ENCODE peak calls at places on chromosome 20, in four cellular contexts. Y is psoas muscle, L is right lobe of liver, U is RWPE1. F is an unnamed sample.

GRCh38 chr20:50385733-50386640 is 124.2 kb upstream of the PTPN1 start:
- DNase-seq in U (no peak), Y (peak), L (no peak), F (no peak)

GRCh38 chr20:64130271-64130670 is 22.9 kb upstream of the NPBWR2 start:
- DNase-seq in Y (no peak), U (no peak), L (peak), F (no peak)

GRCh38 chr20:56343861-56344381 is 14.9 kb upstream of the FAM210B start:
- DNase-seq in U (peak), Y (no peak), L (peak), F (peak)

GRCh38 chr20:23193985-23194384 is 107.9 kb upstream of the CD93 start:
- DNase-seq in U (no peak), L (no peak), Y (no peak), F (no peak)

GRCh38 chr20:43138061-43138860 is 51.4 kb downstream of the PTPRT start:
- DNase-seq in Y (no peak), L (no peak), U (no peak), F (no peak)

GRCh38 chr20:47817573-47817972 is 32.3 kb upstream of the SULF2 start:
- DNase-seq in Y (no peak), U (peak), L (no peak), F (no peak)

GRCh38 chr20:4471221-4471620 is 250.5 kb upstream of the PRND start:
- DNase-seq in Y (no peak), L (no peak), U (no peak), F (no peak)

GRCh38 chr20:48339147-48339985 is 488.4 kb downstream of the PREX1 start:
- DNase-seq in L (no peak), U (peak), Y (no peak), F (peak)

GRCh38 chr20:21397341-21398108 is at the start of gene NKX2-4:
- DNase-seq in U (no peak), Y (no peak), L (no peak), F (no peak)

DNA sequence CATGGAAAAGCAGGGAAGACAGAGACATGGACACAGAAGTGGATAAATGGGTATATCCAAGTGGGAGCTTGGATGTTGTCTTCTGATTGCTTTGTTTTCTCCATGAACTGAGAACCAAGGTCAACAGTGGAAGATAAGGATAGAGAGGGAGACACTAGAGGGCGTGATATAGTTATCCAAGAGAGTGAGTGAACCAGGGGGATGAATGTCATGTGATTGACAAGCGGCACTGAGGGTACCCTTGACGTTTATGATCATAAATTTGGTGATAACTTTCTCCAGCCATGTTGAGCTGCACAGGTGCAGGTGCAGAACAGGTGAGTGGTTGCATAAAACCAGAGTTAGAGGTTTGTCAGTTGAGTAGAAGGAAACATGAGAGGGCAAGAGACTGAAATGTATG is 20.7 kb downstream of the EBF4 start:
- DNase-seq in Y (no peak), L (no peak), U (no peak), F (no peak)
- TF ChIP-seq CTCF in Y (no peak), L (peak), U (no peak), F (no peak)

DNA sequence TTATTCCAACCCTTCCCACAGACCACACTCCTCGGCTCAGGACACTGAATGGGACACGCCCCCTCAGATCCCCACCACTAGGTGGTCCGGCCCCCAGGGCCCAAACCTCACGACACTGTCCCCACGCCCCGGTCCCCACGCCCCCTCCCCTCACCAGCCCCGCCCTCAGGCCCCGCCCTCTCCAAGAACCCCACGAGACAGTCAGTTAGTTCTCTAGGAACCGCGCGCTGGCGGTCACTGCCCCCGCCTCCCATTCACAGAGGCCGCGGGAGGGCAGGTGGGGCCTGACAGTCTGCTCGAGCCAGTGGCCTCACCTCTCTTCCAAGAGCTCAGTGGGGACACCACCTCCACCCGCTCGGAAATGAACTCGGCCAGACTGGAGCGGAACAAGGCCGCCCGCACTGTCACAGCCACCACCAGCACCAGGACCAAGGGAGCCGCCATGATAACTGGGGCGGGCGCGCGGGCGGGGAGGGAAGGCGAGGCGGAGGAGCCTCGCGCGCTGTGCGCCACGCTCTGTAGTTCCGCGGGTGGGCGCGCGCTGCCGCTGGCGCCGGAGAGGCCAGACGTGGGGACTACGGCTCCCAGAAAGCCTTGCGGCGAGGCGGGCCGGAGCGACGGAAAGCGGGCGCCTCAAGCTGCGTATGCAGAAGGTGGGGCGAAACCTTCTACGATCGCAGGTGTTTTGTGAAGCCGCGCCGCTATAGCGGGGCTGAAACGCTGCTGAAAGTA is at the start of gene PIGU:
- DNase-seq in L (peak), U (peak), Y (peak), F (peak)
- TF ChIP-seq CTCF in L (peak), U (no peak), Y (peak), F (no peak)

GRCh38 chr20:51767018-51767866 is 948 bp downstream of the ATP9A start:
- DNase-seq in Y (peak), L (peak), U (peak), F (peak)
- TF ChIP-seq CTCF in Y (no peak), L (no peak), U (peak), F (peak)

GRCh38 chr20:45268531-45268930 is 14.2 kb upstream of the SLPI start:
- DNase-seq in Y (no peak), U (no peak), L (no peak), F (no peak)

GRCh38 chr20:45269056-45269455 is 14.7 kb upstream of the SLPI start:
- DNase-seq in L (no peak), U (no peak), Y (no peak), F (no peak)

GRCh38 chr20:45269754-45270270 is 15.4 kb upstream of the SLPI start:
- DNase-seq in U (no peak), Y (no peak), L (no peak), F (no peak)

DNA sequence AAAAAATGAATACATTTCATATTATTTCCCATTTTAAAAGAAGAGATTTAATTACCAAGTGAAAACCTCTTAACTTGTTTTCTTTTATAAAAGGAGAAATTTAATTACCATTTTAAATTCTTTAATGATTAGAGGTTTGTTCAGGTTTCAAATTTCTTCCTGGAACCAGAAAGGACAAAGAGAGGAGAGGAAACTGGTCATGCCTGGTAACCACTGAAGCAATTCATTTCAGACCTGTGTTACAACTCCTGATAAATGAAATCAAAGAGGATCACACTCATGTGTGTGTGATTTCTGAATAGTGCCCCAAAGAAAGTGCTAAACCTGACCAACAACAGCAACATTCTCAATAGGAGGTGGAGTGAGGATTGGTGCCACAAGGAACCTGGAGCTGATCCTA is 12.6 kb upstream of the SLPI start:
- DNase-seq in L (no peak), Y (no peak), U (no peak), F (no peak)
- TF ChIP-seq CTCF in L (no peak), Y (no peak), U (no peak), F (no peak)

DNA sequence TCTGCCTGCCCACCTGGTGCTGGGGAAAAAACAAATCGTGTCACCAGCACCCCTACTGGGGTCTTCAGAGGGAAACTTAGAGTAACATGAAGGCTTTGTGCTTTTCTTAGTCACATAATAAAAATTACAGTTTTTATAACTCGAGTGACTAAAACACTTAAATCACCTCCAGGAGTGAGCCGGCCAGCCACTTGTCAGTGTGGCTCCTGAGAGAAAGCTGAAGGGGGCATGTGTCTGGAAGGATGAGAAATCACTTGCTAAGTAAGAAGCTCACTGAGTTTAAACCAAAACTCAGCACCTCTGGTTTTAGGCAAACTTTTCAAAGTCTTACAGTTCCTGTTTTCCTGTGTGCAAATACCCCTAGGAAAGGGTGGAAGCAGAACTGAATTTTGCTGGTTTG is 372.2 kb downstream of the CDH26 start:
- DNase-seq in L (no peak), U (no peak), Y (no peak), F (no peak)
- TF ChIP-seq CTCF in L (no peak), U (no peak), Y (no peak), F (no peak)

DNA sequence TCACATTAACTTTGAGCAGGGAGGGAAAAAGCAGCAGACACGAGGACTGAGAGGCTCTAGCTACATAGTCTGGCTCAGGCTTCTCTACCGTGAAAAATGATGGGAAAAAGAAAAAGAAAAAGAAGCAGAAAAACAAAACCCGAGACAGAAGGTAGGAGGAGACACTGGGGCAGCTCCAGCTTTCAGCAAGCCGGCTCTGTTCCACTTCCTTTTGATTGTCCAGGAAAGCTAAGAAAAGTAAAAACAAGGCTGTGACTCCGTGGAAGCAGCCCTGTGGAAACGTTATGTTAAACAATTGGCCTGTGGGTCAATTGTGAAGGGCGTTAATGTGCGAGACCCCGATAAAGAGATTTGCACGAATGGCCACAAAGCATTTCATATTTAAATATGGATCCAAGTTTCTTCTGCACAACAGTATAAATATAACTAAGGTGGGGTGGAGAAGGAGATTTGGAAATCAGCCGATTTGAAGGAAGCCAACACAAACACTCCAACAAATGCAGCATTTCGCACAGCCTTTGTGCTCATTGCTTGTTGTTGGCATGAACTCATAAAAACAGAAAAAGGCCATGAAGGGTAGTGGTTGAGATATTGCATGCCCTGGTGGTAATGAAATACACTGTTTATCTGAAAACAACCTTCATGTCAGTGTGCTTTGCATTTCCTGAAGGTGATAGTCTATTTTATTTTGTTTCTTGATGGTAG is 236.9 kb upstream of the JAG1 start:
- DNase-seq in Y (no peak), U (no peak), L (no peak), F (no peak)
- TF ChIP-seq CTCF in Y (no peak), U (no peak), L (no peak), F (no peak)

DNA sequence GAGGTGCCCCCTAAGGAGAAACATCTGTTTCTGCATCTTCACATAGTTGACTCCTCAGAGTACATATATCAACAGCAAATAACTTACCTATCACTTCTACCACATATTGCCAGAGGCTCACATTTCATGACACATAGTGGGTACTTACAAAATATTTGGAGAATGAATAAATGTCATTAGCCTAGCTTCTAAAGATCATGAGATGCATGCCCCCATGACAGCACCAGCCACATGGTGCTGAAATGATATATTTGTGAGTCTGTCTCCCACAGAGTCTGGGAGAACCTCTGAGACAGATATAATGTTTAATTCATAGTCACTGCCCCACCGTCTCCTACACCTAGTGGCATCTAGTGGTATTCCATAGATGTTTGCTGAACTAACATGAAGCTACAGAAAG is 555.6 kb downstream of the KIF16B start:
- DNase-seq in L (no peak), Y (no peak), U (no peak), F (no peak)
- TF ChIP-seq CTCF in L (no peak), Y (no peak), U (no peak), F (no peak)

GRCh38 chr20:41038878-41039404 is 10.3 kb downstream of the TOP1 start:
- DNase-seq in U (no peak), Y (no peak), L (no peak), F (no peak)
- TF ChIP-seq CTCF in U (no peak), Y (no peak), L (no peak), F (no peak)

GRCh38 chr20:46708172-46708860 is 1.1 kb upstream of the SLC2A10 start:
- DNase-seq in Y (no peak), U (no peak), L (no peak), F (peak)
- TF ChIP-seq CTCF in Y (no peak), U (peak), L (no peak), F (peak)

DNA sequence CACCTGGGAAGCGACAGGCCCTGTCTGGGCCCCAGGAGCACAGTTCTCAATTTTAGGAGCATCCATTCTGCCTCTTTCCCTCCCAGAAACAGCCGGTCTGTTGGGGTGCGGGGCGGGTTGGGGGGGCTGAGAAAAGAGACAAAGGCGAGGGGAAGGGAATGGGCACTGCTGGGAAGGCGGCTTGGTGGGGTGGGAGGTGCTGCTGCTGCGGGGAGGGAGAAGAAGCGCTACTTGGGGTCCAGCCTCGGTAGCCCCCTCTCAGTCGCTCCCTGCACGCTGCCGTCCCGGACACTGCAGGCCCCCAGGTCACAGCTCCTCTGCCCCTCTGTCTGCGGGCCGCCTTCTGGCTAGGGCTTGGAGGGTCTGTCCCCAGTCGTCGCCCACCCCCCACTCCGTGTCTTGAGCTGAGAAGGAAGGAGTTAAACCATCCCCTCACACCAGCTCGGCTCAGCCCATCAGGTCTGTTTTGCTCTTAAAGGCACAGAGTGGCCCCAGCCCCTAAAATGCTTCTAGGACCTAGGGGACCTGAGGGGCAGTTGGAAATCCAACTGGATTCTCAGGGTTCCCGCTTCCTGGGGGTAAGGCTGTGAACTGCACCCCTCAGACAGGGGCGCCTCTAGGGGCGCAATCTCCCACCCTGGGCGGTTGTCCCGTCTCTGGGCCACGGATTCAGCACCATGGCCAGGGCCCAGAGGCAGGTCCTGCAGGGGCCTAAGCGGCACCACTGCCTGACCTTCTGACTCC is 740 bp downstream of the GDAP1L1 start:
- DNase-seq in U (peak), Y (no peak), L (no peak), F (no peak)
- TF ChIP-seq CTCF in U (no peak), Y (no peak), L (peak), F (no peak)